ENCODE peak calls at places on chromosome 14, in nine cellular contexts. C is PC-9, M is fibroblast of the aortic adventitia, G is activated B cell treated with CpG ODN at 0.5 μM for 24 hours, Z is fibroblast of pulmonary artery, U is dorsolateral prefrontal cortex, T is prostate gland, I is spleen, K is transverse colon. H is an unnamed sample.

GRCh38 chr14:78586681-78587080 is 416.5 kb downstream of the NRXN3 start:
- DNase-seq in M (no peak), Z (no peak), G (no peak), K (no peak), I (no peak), U (no peak), T (peak; percentile 80), C (no peak), H (no peak)

GRCh38 chr14:60166144-60166543 is 946 bp upstream of the DHRS7 start:
- DNase-seq in C (no peak), M (no peak), Z (no peak), K (no peak), U (no peak), G (no peak), I (no peak), T (no peak), H (no peak)

GRCh38 chr14:69850086-69850735 is 29.0 kb upstream of the SMOC1 start:
- DNase-seq in G (no peak), I (no peak), U (no peak), K (no peak), T (no peak), M (no peak), C (no peak), Z (no peak), H (no peak)

GRCh38 chr14:51597511-51597920 is 54.2 kb upstream of the FRMD6 start:
- DNase-seq in C (no peak), Z (no peak), U (no peak), I (no peak), M (no peak), G (no peak), K (no peak), T (no peak), H (no peak)

GRCh38 chr14:60649815-60650381 is 621 bp upstream of the SIX1 start:
- DNase-seq in I (no peak), C (peak; percentile 19), K (no peak), G (no peak), Z (no peak), T (peak; percentile 41), M (peak; percentile 48), U (no peak), H (no peak)

GRCh38 chr14:83379371-83379770 is 1845.7 kb upstream of the SEL1L start:
- DNase-seq in Z (peak; percentile 7), C (no peak), U (no peak), G (no peak), M (no peak), K (no peak), T (no peak), I (no peak), H (no peak)

GRCh38 chr14:106210650-106211049 is 684.3 kb downstream of the TMEM121 start:
- DNase-seq in C (no peak), T (no peak), Z (no peak), K (no peak), M (no peak), G (no peak), I (no peak), U (no peak), H (no peak)

GRCh38 chr14:93984987-93985410 is 8.6 kb upstream of the ASB2 start:
- DNase-seq in T (no peak), K (peak; percentile 48), C (no peak), I (no peak), M (peak; percentile 69), G (no peak), U (peak; percentile 82), Z (peak; percentile 59), H (no peak)

GRCh38 chr14:85454183-85454813 is 75.6 kb upstream of the FLRT2 start:
- DNase-seq in Z (no peak), T (no peak), G (no peak), K (no peak), U (no peak), C (no peak), M (no peak), I (no peak), H (no peak)

GRCh38 chr14:35304812-35305462 is 12.8 kb downstream of the PSMA6 start:
- DNase-seq in M (no peak), K (no peak), U (no peak), G (no peak), Z (no peak), I (no peak), T (no peak), C (no peak), H (no peak)

GRCh38 chr14:42407153-42407552 is 800.5 kb downstream of the LRFN5 start:
- DNase-seq in U (no peak), C (no peak), I (no peak), G (no peak), K (no peak), M (no peak), T (no peak), Z (no peak), H (no peak)

GRCh38 chr14:24071144-24071697 is at the start of gene CPNE6:
- DNase-seq in U (peak; percentile 69), M (no peak), T (no peak), Z (no peak), I (peak; percentile 62), C (no peak), K (no peak), G (no peak), H (no peak)

GRCh38 chr14:34322940-34323418 is 139.1 kb downstream of the SPTSSA start:
- DNase-seq in M (peak; percentile 65), I (peak; percentile 87), Z (peak; percentile 70), G (peak; percentile 37), C (peak; percentile 38), K (peak; percentile 74), T (peak; percentile 15), U (peak; percentile 42), H (peak; percentile 57)

GRCh38 chr14:71054706-71055105 is 147.4 kb downstream of the PCNX1 start:
- DNase-seq in U (no peak), M (no peak), K (no peak), G (no peak), I (no peak), C (no peak), T (no peak), Z (no peak), H (no peak)

GRCh38 chr14:71048393-71048792 is 141.1 kb downstream of the PCNX1 start:
- DNase-seq in Z (no peak), M (no peak), T (no peak), K (no peak), C (no peak), G (no peak), I (no peak), U (no peak), H (no peak)

GRCh38 chr14:71049435-71050147 is 142.3 kb downstream of the PCNX1 start:
- DNase-seq in G (no peak), K (no peak), T (no peak), I (no peak), U (no peak), Z (peak; percentile 45), M (peak; percentile 51), C (no peak), H (no peak)

GRCh38 chr14:71056168-71056567 is 148.9 kb downstream of the PCNX1 start:
- DNase-seq in M (no peak), K (no peak), Z (no peak), G (no peak), I (no peak), U (no peak), C (no peak), T (no peak), H (no peak)

DNA sequence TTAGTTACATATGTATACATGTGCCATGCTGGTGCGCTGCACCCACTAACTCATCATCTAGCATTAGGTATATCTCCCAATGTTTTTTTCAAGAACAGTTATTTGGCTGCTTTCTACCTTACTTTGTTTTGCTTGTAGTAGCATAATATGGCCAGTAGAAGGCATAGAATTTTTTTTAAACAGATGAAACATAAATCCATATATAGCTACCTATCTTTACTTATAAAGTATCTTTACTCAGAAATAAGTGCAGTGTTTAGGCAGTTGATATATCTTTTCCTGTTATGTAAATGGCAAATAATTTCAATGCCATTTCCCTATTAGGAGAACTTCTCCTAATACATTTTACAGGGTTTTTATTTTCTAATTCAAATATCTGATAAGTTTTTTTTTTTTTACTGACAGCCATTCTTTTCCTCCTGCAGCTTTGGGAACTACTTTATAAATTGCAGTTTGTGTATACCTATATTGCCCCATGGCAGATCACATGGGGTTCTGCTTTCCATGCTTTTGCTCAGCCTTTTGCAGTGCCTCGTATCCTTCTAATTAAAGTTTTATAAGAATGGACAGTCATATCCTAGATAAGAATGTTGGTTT is 143.1 kb downstream of the PCNX1 start:
- DNase-seq in G (no peak), I (no peak), T (no peak), C (no peak), U (no peak), Z (peak; percentile 33), K (no peak), M (peak; percentile 23), H (no peak)
- TF ChIP-seq CTCF in G (peak; percentile 8), I (no peak), T (no peak), C (peak; percentile 70), U (peak; percentile 30), Z (peak; percentile 50), K (peak; percentile 36), M (peak; percentile 59), H (peak; percentile 65)

GRCh38 chr14:100103261-100104005 is 38.2 kb downstream of the EVL start:
- DNase-seq in M (peak; percentile 71), T (no peak), I (no peak), C (no peak), Z (peak; percentile 78), G (no peak), K (no peak), U (no peak), H (no peak)

GRCh38 chr14:100104006-100104352 is 38.8 kb downstream of the EVL start:
- DNase-seq in C (no peak), G (no peak), K (no peak), U (no peak), T (no peak), M (no peak), Z (no peak), I (no peak), H (no peak)

GRCh38 chr14:100105357-100106169 is 40.3 kb downstream of the EVL start:
- DNase-seq in T (no peak), K (no peak), I (no peak), G (no peak), C (no peak), Z (no peak), U (no peak), M (no peak), H (no peak)

GRCh38 chr14:100106260-100106659 is 41.0 kb downstream of the EVL start:
- DNase-seq in K (no peak), G (no peak), U (no peak), Z (no peak), I (no peak), M (no peak), T (no peak), C (no peak), H (peak; percentile 80)

GRCh38 chr14:100104523-100105300 is 39.5 kb downstream of the EVL start:
- DNase-seq in K (no peak), G (no peak), M (peak; percentile 45), C (no peak), I (no peak), U (no peak), T (no peak), Z (peak; percentile 27), H (no peak)
- TF ChIP-seq CTCF in K (no peak), G (no peak), M (no peak), C (no peak), I (no peak), U (no peak), T (no peak), Z (no peak), H (no peak)

GRCh38 chr14:37698840-37699777 is 103.7 kb downstream of the TTC6 start:
- DNase-seq in I (no peak), T (no peak), U (no peak), C (no peak), M (no peak), G (no peak), K (no peak), Z (no peak), H (no peak)
- TF ChIP-seq CTCF in I (no peak), T (no peak), U (no peak), C (no peak), M (no peak), G (no peak), K (no peak), Z (no peak), H (no peak)

GRCh38 chr14:56751471-56751870 is 58.8 kb downstream of the OTX2 start:
- DNase-seq in M (no peak), T (no peak), G (no peak), U (no peak), I (no peak), K (no peak), C (no peak), Z (no peak), H (no peak)
- TF ChIP-seq CTCF in M (no peak), T (no peak), G (no peak), U (no peak), I (no peak), K (no peak), C (no peak), Z (no peak), H (no peak)